ENCODE peak calls at places on chromosomes 7 and 10, in ten cellular contexts. Q, G, O, B, C, J, W, H, E and L are unnamed samples.

GRCh38 chr10:60434418-60435046 is 44.9 kb upstream of the ANK3 start:
- DNase-seq in E (no peak), W (peak; percentile 24), H (no peak), B (no peak), J (peak; percentile 28), G (peak; percentile 35), Q (peak; percentile 74), O (peak; percentile 29), C (peak; percentile 60), L (peak; percentile 42)

GRCh38 chr10:14618669-14619068 is 156.0 kb downstream of the FAM107B start:
- DNase-seq in Q (no peak), W (no peak), O (no peak), J (no peak), E (no peak), G (no peak), C (no peak), B (no peak), H (no peak), L (no peak)

GRCh38 chr10:124035928-124036558 is 57.4 kb downstream of the CHST15 start:
- DNase-seq in O (peak; percentile 31), E (no peak), B (no peak), J (peak; percentile 78), W (no peak), H (no peak), Q (no peak), G (peak; percentile 96), C (peak; percentile 42), L (peak; percentile 15)

GRCh38 chr10:77789861-77790260 is 136.7 kb downstream of the DLG5 start:
- DNase-seq in E (no peak), G (no peak), O (peak; percentile 12), W (no peak), Q (no peak), B (no peak), J (no peak), H (no peak), C (no peak), L (no peak)

GRCh38 chr10:5364916-5365434 is at the start of gene UCN3:
- DNase-seq in G (no peak), Q (no peak), W (no peak), B (no peak), H (no peak), E (no peak), O (no peak), C (no peak), J (no peak), L (no peak)

GRCh38 chr10:103241262-103242011 is 4.2 kb upstream of the RPEL1 start:
- DNase-seq in Q (peak; percentile 50), W (peak; percentile 89), B (no peak), O (peak; percentile 36), G (peak; percentile 50), H (no peak), E (peak; percentile 88), C (no peak), J (peak; percentile 92), L (peak; percentile 83)

GRCh38 chr10:43062402-43063160 is 14.3 kb upstream of the RET start:
- DNase-seq in E (no peak), H (no peak), J (no peak), W (no peak), O (no peak), Q (no peak), C (no peak), G (no peak), B (no peak), L (no peak)

GRCh38 chr7:152924826-152925411 is 165.4 kb downstream of the ACTR3B start:
- DNase-seq in J (no peak), O (no peak), H (no peak), E (no peak), B (no peak), Q (no peak), C (no peak), G (no peak), W (no peak), L (no peak)

GRCh38 chr7:148939128-148939747 is 55.1 kb upstream of the EZH2 start:
- DNase-seq in E (no peak), Q (no peak), C (no peak), B (no peak), J (no peak), G (no peak), W (no peak), H (no peak), O (no peak), L (no peak)

GRCh38 chr7:112898432-112899290 is 108.5 kb upstream of the TMEM168 start:
- DNase-seq in B (no peak), J (peak; percentile 63), H (no peak), O (peak; percentile 41), G (peak; percentile 79), C (peak; percentile 70), Q (peak; percentile 76), W (peak; percentile 28), E (no peak), L (peak; percentile 56)

GRCh38 chr7:102236592-102237287 is 49.9 kb upstream of the SH2B2 start:
- DNase-seq in W (peak; percentile 87), C (peak; percentile 86), J (peak; percentile 67), O (peak; percentile 69), B (peak; percentile 41), E (peak; percentile 67), G (peak; percentile 46), Q (peak; percentile 56), H (no peak), L (peak; percentile 70)

GRCh38 chr7:76064208-76064970 is 16.5 kb downstream of the MDH2 start:
- DNase-seq in O (no peak), W (no peak), G (no peak), J (no peak), Q (no peak), H (no peak), B (no peak), E (no peak), C (no peak), L (no peak)

GRCh38 chr7:139016931-139017511 is 18.8 kb downstream of the ZC3HAV1L start:
- DNase-seq in O (peak; percentile 80), B (peak; percentile 33), E (no peak), C (peak; percentile 87), W (peak; percentile 95), J (peak; percentile 63), Q (peak; percentile 75), G (peak; percentile 68), H (no peak), L (peak; percentile 71)

GRCh38 chr10:22029450-22030236 is 26.1 kb upstream of the DNAJC1 start:
- DNase-seq in B (no peak), O (no peak), H (no peak), Q (no peak), G (no peak), E (no peak), C (no peak), J (no peak), W (no peak), L (no peak)

GRCh38 chr10:67629461-67629971 is 66.5 kb downstream of the CTNNA3 start:
- DNase-seq in E (no peak), W (no peak), O (no peak), H (no peak), J (no peak), Q (peak; percentile 57), B (no peak), C (no peak), G (no peak), L (no peak)

GRCh38 chr10:119675483-119676170 is 24.4 kb downstream of the BAG3 start:
- DNase-seq in J (no peak), C (no peak), G (no peak), B (no peak), H (no peak), W (no peak), O (peak; percentile 63), Q (no peak), E (no peak), L (no peak)

GRCh38 chr7:100966542-100967291 is 2.6 kb upstream of the MUC12 start:
- DNase-seq in H (no peak), J (peak; percentile 61), B (no peak), E (peak; percentile 70), O (no peak), Q (no peak), C (peak; percentile 24), G (no peak), W (no peak), L (peak; percentile 20)
- TF ChIP-seq POLR2A in H (no peak), J (peak; percentile 77), B (no peak), E (no peak), O (no peak), Q (no peak), C (no peak), G (no peak), W (no peak), L (no peak)

DNA sequence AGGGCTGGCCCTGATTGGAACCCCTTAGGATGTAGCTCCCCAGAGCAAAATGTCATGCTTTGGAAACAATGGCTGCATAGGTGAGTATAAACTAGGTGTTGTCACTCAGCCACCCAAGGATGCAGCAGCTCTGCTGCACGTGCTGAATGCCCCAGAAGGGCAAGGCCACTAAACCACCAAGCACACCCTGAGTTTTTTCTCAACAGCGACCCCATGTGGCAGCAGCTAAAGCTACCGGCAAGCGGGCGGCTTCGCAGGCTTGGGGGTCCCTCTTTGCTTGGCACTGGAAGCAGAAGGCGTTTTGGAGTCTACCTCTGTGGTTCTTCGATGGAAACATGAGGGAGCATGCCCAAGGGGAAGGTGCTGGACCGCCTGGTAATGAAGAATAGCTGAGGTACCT is 152.3 kb downstream of the GFRA1 start:
- DNase-seq in J (no peak), G (no peak), Q (no peak), E (no peak), C (peak; percentile 27), W (no peak), B (no peak), O (no peak), H (peak; percentile 56), L (no peak)
- TF ChIP-seq CTCF in J (no peak), G (peak; percentile 39), Q (peak; percentile 18), E (no peak), C (peak; percentile 27), W (no peak), B (no peak), O (no peak), H (no peak), L (no peak)

DNA sequence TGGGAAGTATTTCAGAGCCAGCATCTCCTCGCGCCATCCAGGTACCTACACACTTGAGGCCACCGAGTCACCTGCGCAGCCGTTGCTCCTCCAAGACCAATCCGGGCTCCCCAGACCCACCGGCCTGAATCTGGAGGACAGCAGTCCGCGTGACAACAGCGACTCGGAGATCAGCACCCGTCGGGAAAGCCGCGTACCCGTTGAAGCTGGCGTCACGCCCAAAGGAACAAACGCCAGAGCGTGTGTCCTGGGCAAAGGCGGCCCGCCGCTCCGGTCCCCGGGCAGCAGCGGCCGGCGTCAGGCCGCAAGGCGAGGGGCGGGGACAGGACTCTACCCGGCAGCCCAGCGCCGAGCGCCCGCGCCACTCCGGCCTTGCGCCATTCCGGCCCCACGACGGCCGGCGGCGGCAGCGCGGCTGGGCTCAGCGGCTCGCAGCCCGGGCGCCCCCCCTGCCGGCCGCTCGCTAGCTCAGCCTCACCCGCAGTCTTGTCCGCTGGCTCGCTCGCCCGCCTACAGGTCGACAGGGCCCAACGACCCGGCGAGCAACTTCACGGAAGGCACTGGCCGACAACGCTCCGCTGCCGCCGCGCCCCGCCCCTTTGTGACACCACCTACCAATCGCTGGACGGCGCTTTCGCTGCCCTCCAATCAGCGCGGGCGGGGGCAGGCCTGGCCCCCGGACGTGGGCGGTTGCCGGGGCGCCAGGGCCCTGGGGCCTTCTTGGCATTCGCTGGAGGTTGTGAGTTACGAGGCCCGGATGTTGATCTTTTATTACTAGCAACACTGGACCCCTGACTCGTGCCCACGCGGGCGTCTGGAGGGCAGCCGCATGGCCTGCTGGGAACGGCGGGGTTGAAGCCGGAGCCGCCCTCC is at the start of gene ZFAND4:
- DNase-seq in C (peak; percentile 73), J (peak; percentile 98), E (peak; percentile 99), O (peak; percentile 99), G (peak; percentile 93), H (peak; percentile 94), W (peak; percentile 96), B (peak; percentile 92), Q (peak; percentile 94), L (peak; percentile 99)
- TF ChIP-seq POLR2A in C (no peak), J (peak; percentile 45), E (peak; percentile 50), O (peak; percentile 82), G (peak; percentile 55), H (no peak), W (peak; percentile 40), B (peak; percentile 78), Q (peak; percentile 54), L (peak; percentile 80)

GRCh38 chr10:94963901-94964300 is 25.4 kb downstream of the CYP2C9 start:
- DNase-seq in G (peak; percentile 45), O (no peak), B (no peak), W (peak; percentile 19), J (no peak), Q (peak; percentile 13), H (no peak), C (no peak), E (no peak), L (peak; percentile 13)
- TF ChIP-seq CTCF in G (peak; percentile 71), O (peak; percentile 55), B (no peak), W (peak; percentile 63), J (peak; percentile 60), Q (peak; percentile 49), H (no peak), C (peak; percentile 44), E (peak; percentile 80), L (peak; percentile 53)